ENCODE peak calls at places on chromosomes 11 and 22, in seven cellular contexts. E is Karpas-422, K is MM.1S, H is IMR-90, Y is PC-9, C is neuronal stem cell, N is hepatocyte. Z is an unnamed sample. For H3K36me3, the result is how much of the 10 kb centered on the place peaks cover.

GRCh38 chr11:14445542-14446530 is 53.8 kb downstream of the COPB1 start:
- DNase-seq in E (no peak), K (no peak), H (peak), Y (no peak), C (no peak), N (no peak), Z (peak)

GRCh38 chr11:33290319-33290718 is 33.1 kb downstream of the HIPK3 start:
- DNase-seq in E (no peak), K (no peak), H (no peak), Y (no peak), C (no peak), N (no peak), Z (no peak)

GRCh38 chr22:40637181-40638150 is 947 bp upstream of the MRTFA start:
- DNase-seq in E (peak), K (peak), H (no peak), Y (no peak), C (no peak), N (peak), Z (peak)

GRCh38 chr22:19359554-19360299 is 68.2 kb upstream of the CLTCL1 start:
- DNase-seq in E (no peak), K (no peak), H (no peak), Y (no peak), C (no peak), N (no peak), Z (no peak)

GRCh38 chr11:64854534-64855502 is 10.4 kb upstream of the CDC42BPG start:
- DNase-seq in E (no peak), K (no peak), H (peak), Y (peak), C (no peak), N (peak), Z (peak)

GRCh38 chr11:921921-922678 is 3.6 kb upstream of the AP2A2 start:
- DNase-seq in E (no peak), K (no peak), H (no peak), Y (no peak), C (no peak), N (no peak), Z (no peak)

GRCh38 chr11:85086511-85087284 is 540.4 kb downstream of the DLG2 start:
- DNase-seq in E (no peak), K (no peak), H (peak), Y (no peak), C (no peak), N (no peak), Z (peak)

GRCh38 chr11:12441081-12441801 is 63.9 kb downstream of the PARVA start:
- DNase-seq in E (no peak), K (no peak), H (peak), Y (no peak), C (no peak), N (no peak), Z (peak)

GRCh38 chr22:23779731-23780130 is 7.0 kb upstream of the SMARCB1 start:
- DNase-seq in E (no peak), K (no peak), H (no peak), Y (no peak), C (no peak), N (no peak), Z (no peak)

GRCh38 chr22:41057076-41057475 is 35.3 kb upstream of the EP300 start:
- DNase-seq in E (no peak), K (no peak), H (no peak), Y (no peak), C (no peak), N (no peak), Z (no peak)

GRCh38 chr11:42631223-42631843 is 680.5 kb upstream of the API5 start:
- DNase-seq in E (peak), K (peak), H (no peak), Y (no peak), C (no peak), N (peak), Z (peak)

GRCh38 chr11:64049509-64049908 is 13.8 kb downstream of the FLRT1 start:
- DNase-seq in E (no peak), K (no peak), H (no peak), Y (no peak), C (no peak), N (no peak), Z (no peak)

GRCh38 chr11:15327786-15328231 is 213.1 kb downstream of the INSC start:
- DNase-seq in E (peak), K (peak), H (peak), Y (peak), C (peak), N (peak), Z (peak)

GRCh38 chr11:63564056-63564784 is 1.0 kb upstream of the PLAAT2 start:
- DNase-seq in E (no peak), K (peak), H (no peak), Y (peak), C (no peak), N (peak), Z (no peak)

GRCh38 chr11:133943950-133944698 is 12.6 kb downstream of the IGSF9B start:
- DNase-seq in E (no peak), K (no peak), H (no peak), Y (no peak), C (no peak), N (no peak), Z (no peak)

GRCh38 chr11:60087239-60087638 is 1.2 kb upstream of the MS4A2 start:
- DNase-seq in E (no peak), K (no peak), H (no peak), Y (no peak), C (no peak), N (no peak), Z (no peak)

GRCh38 chr11:92810423-92810822 is 159.0 kb upstream of the MTNR1B start:
- DNase-seq in E (no peak), K (no peak), H (no peak), Y (no peak), C (no peak), N (no peak), Z (no peak)

GRCh38 chr11:69239320-69240040 is 54.5 kb upstream of the MYEOV start:
- DNase-seq in E (no peak), K (no peak), H (no peak), Y (no peak), C (no peak), N (no peak), Z (no peak)

GRCh38 chr22:39651783-39652058 is 81.2 kb downstream of the CACNA1I start:
- DNase-seq in E (no peak), K (no peak), H (peak), Y (no peak), C (no peak), N (no peak), Z (no peak)

GRCh38 chr11:75728992-75729391 is 11.4 kb downstream of the MOGAT2 start:
- DNase-seq in E (no peak), K (no peak), H (no peak), Y (no peak), C (no peak), N (no peak), Z (no peak)

GRCh38 chr11:76781046-76781801 is 1.9 kb upstream of the TSKU start:
- DNase-seq in E (no peak), K (no peak), H (no peak), Y (no peak), C (no peak), N (peak), Z (no peak)

GRCh38 chr22:44591146-44591790 is 93.2 kb upstream of the RTL6 start:
- DNase-seq in E (no peak), K (no peak), H (no peak), Y (no peak), C (no peak), N (no peak), Z (no peak)

GRCh38 chr11:2559527-2560311 is 114.9 kb downstream of the KCNQ1 start:
- DNase-seq in E (no peak), K (no peak), H (no peak), Y (no peak), C (no peak), N (no peak), Z (no peak)

GRCh38 chr11:103453901-103454300 is 344.7 kb downstream of the DYNC2H1 start:
- DNase-seq in E (no peak), K (no peak), H (no peak), Y (no peak), C (no peak), N (no peak), Z (no peak)

GRCh38 chr11:64620286-64620962 is 29.4 kb downstream of the SLC22A12 start:
- DNase-seq in E (no peak), K (peak), H (no peak), Y (no peak), C (no peak), N (peak), Z (peak)

GRCh38 chr11:132456735-132457328 is 1075.5 kb downstream of the OPCML start:
- DNase-seq in E (no peak), K (no peak), H (no peak), Y (no peak), C (peak), N (no peak), Z (no peak)

GRCh38 chr11:127055240-127055639 is 54.7 kb upstream of the KIRREL3 start:
- DNase-seq in E (no peak), K (no peak), H (no peak), Y (no peak), C (no peak), N (no peak), Z (no peak)

GRCh38 chr11:66344550-66345315 is at the start of gene BRMS1:
- DNase-seq in E (peak), K (peak), H (peak), Y (peak), C (peak), N (peak), Z (peak)
- H2AFZ ChIP-seq in E (no peak), K (peak), H (peak), Y (peak), C (peak), N (peak), Z (peak)

GRCh38 chr22:31603574-31603973 is 58.4 kb downstream of the PISD start:
- DNase-seq in E (no peak), K (no peak), H (no peak), Y (no peak), C (no peak), N (peak), Z (no peak)

GRCh38 chr22:31604137-31604705 is 57.8 kb downstream of the PISD start:
- DNase-seq in E (no peak), K (no peak), H (no peak), Y (no peak), C (no peak), N (no peak), Z (no peak)

GRCh38 chr22:31605851-31606585 is 56.0 kb downstream of the PISD start:
- DNase-seq in E (no peak), K (no peak), H (no peak), Y (no peak), C (no peak), N (peak), Z (no peak)

GRCh38 chr22:31603081-31603525 is 58.9 kb downstream of the PISD start:
- DNase-seq in E (no peak), K (no peak), H (no peak), Y (no peak), C (no peak), N (no peak), Z (no peak)

DNA sequence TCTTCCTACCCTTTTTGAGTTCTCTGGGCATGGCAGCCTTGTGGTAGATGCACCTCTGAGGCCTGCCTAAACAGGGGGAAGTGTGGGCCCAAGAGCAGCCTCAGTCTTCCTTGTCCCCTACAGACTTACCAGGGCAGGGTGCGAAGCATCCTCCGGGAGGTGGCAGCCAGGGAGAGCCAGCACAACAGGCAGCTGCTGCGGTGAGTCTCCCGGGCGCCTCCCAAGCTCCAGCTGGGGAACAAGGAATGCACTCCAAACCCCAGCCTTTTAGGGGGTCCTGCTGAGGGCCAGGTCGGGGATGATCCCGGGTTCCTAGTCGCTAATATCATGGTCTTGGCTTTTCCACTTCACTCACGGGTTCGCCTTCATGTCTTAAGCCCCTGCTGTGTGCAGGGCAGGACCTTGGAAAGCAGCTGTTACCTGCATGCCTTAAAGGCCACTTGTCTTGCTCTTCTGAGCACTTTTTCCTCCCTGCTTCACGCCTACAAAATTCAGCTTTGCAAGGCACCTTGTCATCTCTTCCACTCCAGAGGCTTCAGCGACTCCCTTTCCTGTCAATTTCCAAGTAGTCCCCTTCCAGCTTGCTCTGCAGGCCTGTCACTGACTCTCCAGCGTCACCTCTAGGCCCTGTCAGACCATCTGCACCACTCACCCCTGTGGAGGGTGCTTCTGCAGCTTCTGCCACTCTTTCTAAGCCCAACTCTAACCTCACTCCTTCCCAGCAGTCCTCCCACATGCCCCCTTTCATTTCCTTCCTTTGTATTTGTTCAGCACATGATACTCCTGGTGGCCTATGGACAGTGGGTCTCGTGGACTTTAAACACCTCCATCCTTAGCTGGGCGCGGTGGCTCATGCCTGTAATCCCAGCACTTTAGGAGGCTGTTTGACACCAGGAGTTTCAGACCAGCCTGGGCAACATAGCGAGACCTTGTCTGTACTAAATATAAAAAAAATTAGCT is 57.0 kb downstream of the PISD start:
- DNase-seq in E (no peak), K (no peak), H (no peak), Y (no peak), C (no peak), N (no peak), Z (no peak)
- H3K36me3 ChIP-seq in E (under half), K (under half), H (under half), Y (under half), C (half or more), N (under half), Z (under half)

GRCh38 chr11:58675344-58676155 is 53.1 kb downstream of the CNTF start:
- DNase-seq in E (peak), K (peak), H (peak), Y (peak), C (peak), N (peak), Z (peak)
- H2AFZ ChIP-seq in E (peak), K (peak), H (peak), Y (no peak), C (no peak), N (no peak), Z (peak)

DNA sequence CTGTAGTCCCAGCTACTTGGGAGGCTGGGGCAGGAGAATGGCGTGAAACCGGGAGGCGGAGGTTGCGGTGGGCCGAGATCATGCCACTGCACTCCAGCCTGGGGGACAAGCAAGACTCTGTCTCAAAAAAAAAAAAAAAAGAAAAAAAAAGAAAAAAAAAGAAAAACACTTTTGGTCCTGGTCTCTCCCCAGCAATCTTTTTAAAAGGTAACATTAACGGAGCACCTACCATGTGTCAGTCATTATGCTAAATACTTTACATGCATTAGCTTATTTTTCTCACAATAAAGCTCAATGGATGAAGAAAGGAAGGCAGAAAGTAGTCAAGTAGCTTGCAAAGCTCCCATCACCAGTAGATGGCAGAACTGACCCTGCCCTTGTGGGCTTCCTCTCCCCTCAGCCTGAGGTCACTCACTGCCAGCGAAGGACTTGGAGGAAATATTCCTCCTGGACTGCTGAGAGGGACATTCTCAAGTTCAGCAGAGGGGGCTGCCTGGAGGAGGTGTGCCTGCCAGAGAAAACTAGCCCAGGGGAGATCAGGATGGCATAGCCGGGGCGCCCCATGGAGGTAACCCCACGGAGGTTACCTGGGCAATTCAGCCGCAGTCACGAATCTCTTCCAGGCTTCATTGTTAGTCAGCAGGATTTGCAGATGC is 15.5 kb downstream of the APOL3 start:
- DNase-seq in E (peak), K (peak), H (peak), Y (peak), C (peak), N (peak), Z (peak)
- H3K36me3 ChIP-seq in E (under half), K (under half), H (under half), Y (under half), C (under half), N (under half), Z (under half)

GRCh38 chr11:130433357-130433756 is 4.9 kb upstream of the ADAMTS8 start:
- DNase-seq in E (no peak), K (no peak), H (peak), Y (no peak), C (no peak), N (no peak), Z (no peak)

GRCh38 chr11:130428692-130429681 is 578 bp upstream of the ADAMTS8 start:
- DNase-seq in E (no peak), K (no peak), H (no peak), Y (no peak), C (no peak), N (no peak), Z (no peak)

GRCh38 chr11:130431806-130432205 is 3.4 kb upstream of the ADAMTS8 start:
- DNase-seq in E (no peak), K (no peak), H (peak), Y (no peak), C (no peak), N (no peak), Z (peak)

GRCh38 chr11:130429983-130430382 is 1.6 kb upstream of the ADAMTS8 start:
- DNase-seq in E (no peak), K (no peak), H (no peak), Y (no peak), C (no peak), N (no peak), Z (no peak)

DNA sequence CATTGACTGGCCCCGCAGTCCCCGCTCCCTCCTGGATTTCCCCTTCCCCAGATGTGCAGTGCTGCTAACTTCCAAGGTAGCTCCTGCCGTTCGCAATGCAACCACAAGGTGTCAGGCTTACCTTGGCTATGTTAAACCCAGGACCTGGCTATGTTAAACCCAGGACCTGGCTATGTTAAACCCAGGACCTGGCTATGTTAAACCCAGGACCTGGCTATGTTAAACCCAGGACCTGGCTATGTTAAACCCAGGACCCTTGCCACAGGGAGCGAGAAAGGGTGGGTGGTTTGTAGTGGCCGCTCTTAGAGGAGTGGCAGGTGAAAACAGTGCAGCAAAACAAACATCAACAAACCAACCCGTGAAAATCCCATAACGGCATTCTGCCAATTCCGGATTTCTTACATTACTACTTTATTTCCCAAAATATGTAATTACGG is 2.9 kb upstream of the ADAMTS8 start:
- DNase-seq in E (peak), K (peak), H (peak), Y (peak), C (peak), N (peak), Z (peak)
- H2AFZ ChIP-seq in E (no peak), K (no peak), H (peak), Y (no peak), C (no peak), N (no peak), Z (no peak)

DNA sequence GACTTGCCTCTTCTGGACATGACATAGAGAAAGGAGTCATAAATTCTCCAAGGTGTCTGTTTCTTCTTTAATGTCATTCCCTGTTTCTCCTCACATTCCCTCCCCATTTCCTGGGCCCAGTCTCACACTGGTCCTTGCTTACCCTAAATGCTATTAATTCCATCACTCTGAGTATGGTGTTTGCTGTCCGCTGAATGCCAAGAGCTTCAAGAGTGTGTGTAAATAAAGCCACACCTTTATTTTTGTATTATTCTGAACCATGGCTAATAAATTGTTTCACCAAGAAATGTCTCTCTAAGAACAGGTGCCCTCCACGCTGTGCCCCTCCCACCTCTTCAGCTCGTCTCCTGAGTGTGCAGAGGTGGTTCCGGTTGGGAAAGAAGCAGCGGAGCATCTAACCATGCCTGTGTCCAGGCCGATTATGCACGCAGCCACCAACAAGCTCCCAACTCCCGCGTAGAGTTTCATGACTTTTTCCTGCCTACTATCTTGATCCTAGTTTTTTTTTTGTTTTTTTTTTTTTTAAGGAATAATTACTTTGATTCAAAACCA is 8.6 kb downstream of the TMEM121B start:
- DNase-seq in E (no peak), K (no peak), H (no peak), Y (no peak), C (no peak), N (no peak), Z (no peak)
- H3K36me3 ChIP-seq in E (under half), K (under half), H (under half), Y (under half), C (under half), N (under half), Z (under half)